ENCODE peak calls at places on chromosomes 11 and 22, in ten cellular contexts. V, N, Z, J, E, Y, U, O, R and D are unnamed samples.

GRCh38 chr22:21009638-21010425 is 5.1 kb upstream of the P2RX6 start:
- DNase-seq in V (peak; percentile 58), N (no peak), Z (no peak), J (no peak), E (peak; percentile 32), Y (peak; percentile 88), U (peak; percentile 58), O (peak; percentile 41), R (no peak), D (no peak)

GRCh38 chr22:38074181-38075104 is 9.5 kb downstream of the SLC16A8 start:
- DNase-seq in V (peak; percentile 20), N (no peak), Z (no peak), J (no peak), E (no peak), Y (peak; percentile 67), U (peak; percentile 67), O (no peak), R (no peak), D (no peak)

GRCh38 chr22:50199836-50200332 is 927 bp upstream of the SELENOO start:
- DNase-seq in V (no peak), N (no peak), Z (peak; percentile 33), J (no peak), E (no peak), Y (peak; percentile 61), U (no peak), O (peak; percentile 39), R (no peak), D (peak; percentile 58)

GRCh38 chr11:64355078-64355940 is 3.7 kb upstream of the RPS6KA4 start:
- DNase-seq in V (peak; percentile 68), N (peak; percentile 77), Z (peak; percentile 71), J (peak; percentile 60), E (no peak), Y (peak; percentile 83), U (peak; percentile 92), O (peak; percentile 90), R (peak; percentile 91), D (peak; percentile 84)

GRCh38 chr11:46504817-46505613 is 88.8 kb downstream of the AMBRA1 start:
- DNase-seq in V (peak; percentile 66), N (no peak), Z (no peak), J (no peak), E (no peak), Y (no peak), U (no peak), O (no peak), R (no peak), D (no peak)

GRCh38 chr11:65591939-65592814 is 3.4 kb downstream of the KCNK7 start:
- DNase-seq in V (no peak), N (peak; percentile 54), Z (no peak), J (no peak), E (no peak), Y (peak; percentile 87), U (peak; percentile 85), O (no peak), R (peak; percentile 68), D (no peak)

GRCh38 chr11:76919887-76920746 is 59.4 kb downstream of the ACER3 start:
- DNase-seq in V (peak; percentile 64), N (peak; percentile 61), Z (peak; percentile 75), J (peak; percentile 60), E (peak; percentile 80), Y (peak; percentile 89), U (peak; percentile 86), O (peak; percentile 90), R (peak; percentile 85), D (peak; percentile 53)

GRCh38 chr11:20156876-20157613 is 3.2 kb downstream of the DBX1 start:
- DNase-seq in V (no peak), N (no peak), Z (no peak), J (no peak), E (no peak), Y (peak; percentile 83), U (no peak), O (no peak), R (no peak), D (no peak)

GRCh38 chr11:6681949-6682348 is 1.2 kb downstream of the MRPL17 start:
- DNase-seq in V (peak; percentile 16), N (no peak), Z (no peak), J (no peak), E (no peak), Y (peak; percentile 12), U (no peak), O (no peak), R (no peak), D (no peak)

GRCh38 chr11:66542362-66542761 is 3.5 kb downstream of the ZDHHC24 start:
- DNase-seq in V (no peak), N (no peak), Z (no peak), J (no peak), E (no peak), Y (no peak), U (no peak), O (no peak), R (no peak), D (no peak)

GRCh38 chr22:30204742-30205111 is 41.8 kb downstream of the LIF start:
- DNase-seq in V (peak; percentile 63), N (no peak), Z (peak; percentile 57), J (no peak), E (peak; percentile 20), Y (no peak), U (peak; percentile 69), O (no peak), R (peak; percentile 75), D (peak; percentile 73)

GRCh38 chr22:43726296-43726695 is 85.8 kb downstream of the EFCAB6 start:
- DNase-seq in V (no peak), N (no peak), Z (no peak), J (no peak), E (no peak), Y (no peak), U (peak; percentile 58), O (no peak), R (peak; percentile 50), D (peak; percentile 50)

GRCh38 chr11:70243912-70244652 is 26.4 kb upstream of the PPFIA1 start:
- DNase-seq in V (peak; percentile 45), N (no peak), Z (no peak), J (no peak), E (no peak), Y (no peak), U (no peak), O (no peak), R (no peak), D (no peak)

GRCh38 chr11:12075822-12076821 is 34.3 kb upstream of the MICAL2 start:
- DNase-seq in V (peak; percentile 100), N (no peak), Z (peak; percentile 78), J (no peak), E (no peak), Y (no peak), U (no peak), O (no peak), R (peak; percentile 87), D (no peak)
- H3K27ac ChIP-seq in V (peak overlapping the region; percentile 100), N (peak overlapping the region; percentile 16), Z (peak overlapping the region; percentile 82), J (no peak overlapping the region), E (no peak overlapping the region), Y (no peak overlapping the region), U (no peak overlapping the region), O (peak overlapping the region; percentile 84), R (peak overlapping the region; percentile 82), D (no peak overlapping the region)

GRCh38 chr22:22880645-22881044 is 7.0 kb upstream of the IGLL5 start:
- DNase-seq in V (no peak), N (no peak), Z (no peak), J (no peak), E (no peak), Y (no peak), U (no peak), O (no peak), R (peak; percentile 17), D (no peak)
- H3K27ac ChIP-seq in V (no peak overlapping the region), N (no peak overlapping the region), Z (no peak overlapping the region), J (no peak overlapping the region), E (no peak overlapping the region), Y (no peak overlapping the region), U (no peak overlapping the region), O (no peak overlapping the region), R (no peak overlapping the region), D (no peak overlapping the region)

GRCh38 chr11:35047179-35047578 is 91.8 kb upstream of the CD44 start:
- DNase-seq in V (no peak), N (no peak), Z (no peak), J (no peak), E (no peak), Y (no peak), U (no peak), O (no peak), R (no peak), D (no peak)

GRCh38 chr11:35046606-35047005 is 92.4 kb upstream of the CD44 start:
- DNase-seq in V (no peak), N (no peak), Z (no peak), J (no peak), E (no peak), Y (no peak), U (no peak), O (no peak), R (no peak), D (no peak)

GRCh38 chr11:35043933-35044332 is 95.0 kb upstream of the CD44 start:
- DNase-seq in V (no peak), N (no peak), Z (no peak), J (no peak), E (no peak), Y (no peak), U (no peak), O (no peak), R (no peak), D (no peak)

GRCh38 chr11:35042906-35043305 is 96.1 kb upstream of the CD44 start:
- DNase-seq in V (no peak), N (no peak), Z (no peak), J (no peak), E (no peak), Y (no peak), U (no peak), O (no peak), R (no peak), D (no peak)

DNA sequence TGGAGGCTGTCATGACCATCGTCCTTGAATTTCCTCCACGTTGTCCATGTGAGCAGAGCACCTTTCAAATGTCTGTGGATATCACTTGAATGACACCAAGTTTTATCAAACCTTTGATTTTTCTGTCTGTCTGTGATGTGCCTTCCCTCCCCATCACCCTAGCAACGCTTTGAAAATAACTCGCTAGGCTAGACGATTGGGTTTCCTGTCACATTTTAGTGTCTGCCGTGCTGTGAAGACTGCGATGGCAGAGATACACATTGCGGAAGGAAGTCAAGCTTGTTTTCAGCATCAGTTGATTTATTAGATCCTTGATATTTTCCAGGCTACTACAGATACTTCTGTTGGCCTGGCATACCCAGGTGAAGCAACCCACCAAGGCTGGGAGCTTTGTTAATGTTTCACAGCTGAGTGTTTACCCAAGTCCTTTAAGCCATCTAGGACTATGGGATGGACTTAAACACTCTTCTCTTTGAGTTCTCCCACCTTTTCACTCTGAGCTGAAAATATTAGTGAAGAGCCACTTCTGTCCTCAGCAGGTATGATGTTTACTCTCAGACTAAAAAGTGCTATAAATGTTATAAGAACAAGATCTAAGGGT is 93.7 kb upstream of the CD44 start:
- DNase-seq in V (no peak), N (no peak), Z (no peak), J (no peak), E (no peak), Y (no peak), U (no peak), O (peak; percentile 13), R (no peak), D (no peak)
- H3K27ac ChIP-seq in V (no peak overlapping the region), N (no peak overlapping the region), Z (no peak overlapping the region), J (no peak overlapping the region), E (no peak overlapping the region), Y (no peak overlapping the region), U (no peak overlapping the region), O (no peak overlapping the region), R (no peak overlapping the region), D (no peak overlapping the region)

DNA sequence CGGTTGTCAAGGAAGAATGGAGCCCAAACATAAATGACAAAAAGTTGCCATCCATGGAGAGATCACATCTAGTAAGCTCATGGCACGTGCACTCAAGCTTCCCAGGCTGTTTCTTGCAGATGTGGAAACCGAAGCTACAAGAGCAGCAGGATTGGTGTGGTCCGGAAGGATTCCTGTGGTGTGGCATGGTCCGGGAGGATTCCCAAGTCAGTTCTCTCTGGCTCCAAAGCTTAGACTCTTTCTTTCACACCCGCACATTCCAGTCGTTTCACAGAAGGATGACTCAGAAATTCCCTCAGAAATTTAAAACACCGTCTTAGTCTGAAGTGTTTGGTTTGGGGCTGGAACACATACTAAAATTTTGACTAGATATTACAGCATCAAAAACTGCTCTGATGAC is 78.0 kb upstream of the DRD2 start:
- DNase-seq in V (peak; percentile 85), N (no peak), Z (peak; percentile 18), J (peak; percentile 41), E (peak; percentile 39), Y (peak; percentile 59), U (no peak), O (peak; percentile 3), R (peak; percentile 71), D (no peak)
- H3K27ac ChIP-seq in V (peak overlapping the region; percentile 69), N (no peak overlapping the region), Z (no peak overlapping the region), J (no peak overlapping the region), E (no peak overlapping the region), Y (no peak overlapping the region), U (no peak overlapping the region), O (no peak overlapping the region), R (no peak overlapping the region), D (no peak overlapping the region)